ENCODE peak calls at places on chromosome 22, in four cellular contexts. I, N, X and F are unnamed samples.

GRCh38 chr22:22498267-22498666 is 10.3 kb downstream of the ZNF280B start:
- DNase-seq in N (no peak), I (no peak), X (no peak), F (no peak)

GRCh38 chr22:21009638-21010425 is 5.1 kb upstream of the P2RX6 start:
- DNase-seq in X (no peak), I (no peak), N (no peak), F (no peak)

GRCh38 chr22:23061471-23062280 is 8.6 kb upstream of the GNAZ start:
- DNase-seq in N (no peak), X (no peak), I (no peak), F (no peak)

GRCh38 chr22:38034884-38035529 is 22.2 kb upstream of the PICK1 start:
- DNase-seq in X (no peak), I (no peak), N (no peak), F (no peak)

GRCh38 chr22:35835998-35836691 is 118.5 kb downstream of the APOL5 start:
- DNase-seq in X (no peak), I (peak; percentile 48), N (no peak), F (peak; percentile 52)

GRCh38 chr22:29907753-29908515 is 25.0 kb downstream of the MTMR3 start:
- DNase-seq in X (no peak), N (no peak), I (peak; percentile 81), F (peak; percentile 66)

GRCh38 chr22:41998361-41999261 is at the start of gene WBP2NL:
- DNase-seq in I (peak; percentile 3), X (peak; percentile 92), N (peak; percentile 83), F (peak; percentile 9)

GRCh38 chr22:50702821-50703725 is 30.4 kb downstream of the SHANK3 start:
- DNase-seq in X (no peak), I (no peak), N (no peak), F (no peak)

GRCh38 chr22:38432264-38432663 is 22.7 kb downstream of the KCNJ4 start:
- DNase-seq in N (no peak), X (no peak), I (no peak), F (no peak)

GRCh38 chr22:47395481-47395880 is 633.0 kb downstream of the TBC1D22A start:
- DNase-seq in N (no peak), X (no peak), I (no peak), F (no peak)

GRCh38 chr22:26975381-26975780 is 318.0 kb downstream of the MIAT start:
- DNase-seq in X (no peak), N (no peak), I (no peak), F (no peak)

GRCh38 chr22:24431309-24432034 is 4.1 kb downstream of the ADORA2A start:
- DNase-seq in I (no peak), X (no peak), N (no peak), F (no peak)

GRCh38 chr22:37362618-37363017 is 64.7 kb downstream of the ELFN2 start:
- DNase-seq in X (no peak), I (no peak), N (no peak), F (no peak)

GRCh38 chr22:21764038-21764804 is 28.6 kb upstream of the YPEL1 start:
- DNase-seq in N (peak; percentile 5), I (no peak), X (no peak), F (no peak)

GRCh38 chr22:49157529-49158339 is 669.9 kb downstream of the BRD1 start:
- DNase-seq in N (no peak), I (no peak), X (no peak), F (no peak)

GRCh38 chr22:26398741-26399153 is 30.3 kb upstream of the ASPHD2 start:
- DNase-seq in I (peak; percentile 67), N (peak; percentile 35), X (peak; percentile 49), F (no peak)

GRCh38 chr22:47307326-47307725 is 544.9 kb downstream of the TBC1D22A start:
- DNase-seq in X (no peak), N (no peak), I (no peak), F (no peak)

GRCh38 chr22:16601437-16602223 is 9.0 kb upstream of the CCT8L2 start:
- DNase-seq in I (no peak), X (peak; percentile 4), N (no peak), F (no peak)

GRCh38 chr22:47127441-47127871 is 365.0 kb downstream of the TBC1D22A start:
- DNase-seq in N (no peak), X (no peak), I (no peak), F (no peak)

GRCh38 chr22:29330753-29331152 is 15.3 kb upstream of the RASL10A start:
- DNase-seq in X (no peak), N (no peak), I (no peak), F (peak; percentile 100)

GRCh38 chr22:36922097-36922608 is 8.7 kb downstream of the CSF2RB start:
- DNase-seq in X (no peak), N (no peak), I (no peak), F (no peak)

GRCh38 chr22:29071261-29072045 is 1.4 kb upstream of the KREMEN1 start:
- DNase-seq in N (no peak), I (peak; percentile 73), X (peak; percentile 10), F (peak; percentile 28)

GRCh38 chr22:25219948-25220442 is 556 bp downstream of the CRYBB2 start:
- DNase-seq in X (no peak), N (no peak), I (no peak), F (no peak)

GRCh38 chr22:33162196-33162595 is 104.0 kb upstream of the SYN3 start:
- DNase-seq in N (no peak), X (no peak), I (no peak), F (no peak)

GRCh38 chr22:25747245-25747944 is 5.4 kb downstream of the MYO18B start:
- DNase-seq in N (no peak), X (no peak), I (no peak), F (no peak)

GRCh38 chr22:30373331-30374325 is 13.6 kb downstream of the RNF215 start:
- DNase-seq in N (no peak), I (no peak), X (no peak), F (no peak)